ENCODE peak calls at places on chromosomes 11 and 22, in seven cellular contexts. F is astrocyte of the spinal cord, Y is testis, S is psoas muscle, V is AG10803, N is GM20000, D is MM.1S. L is an unnamed sample.

GRCh38 chr11:94665116-94665659 is 98.0 kb downstream of the PIWIL4 start:
- DNase-seq in V (no peak), S (no peak), Y (no peak), F (no peak), D (no peak), N (no peak), L (no peak)

GRCh38 chr22:47879346-47879745 is 1116.9 kb downstream of the TBC1D22A start:
- DNase-seq in N (no peak), F (no peak), V (no peak), Y (no peak), S (no peak), D (no peak), L (no peak)

GRCh38 chr11:47186076-47186936 is at the start of gene PACSIN3:
- DNase-seq in Y (no peak), S (peak; percentile 83), F (no peak), D (peak; percentile 43), V (no peak), N (peak; percentile 85), L (peak; percentile 39)

GRCh38 chr22:30609260-30610185 is 2.5 kb downstream of the TCN2 start:
- DNase-seq in Y (peak; percentile 30), F (peak; percentile 84), V (peak; percentile 77), S (peak; percentile 32), N (peak; percentile 61), D (peak; percentile 92), L (peak; percentile 24)

GRCh38 chr11:134036484-134037092 is 32.3 kb upstream of the JAM3 start:
- DNase-seq in S (no peak), N (no peak), V (no peak), F (no peak), Y (peak; percentile 45), D (no peak), L (no peak)

GRCh38 chr11:118012083-118012669 is 26.0 kb downstream of the IL10RA start:
- DNase-seq in D (peak; percentile 45), S (peak; percentile 56), Y (peak; percentile 24), V (no peak), F (no peak), N (no peak), L (no peak)

GRCh38 chr11:102139081-102139498 is 28.8 kb downstream of the YAP1 start:
- DNase-seq in N (no peak), V (peak; percentile 82), Y (no peak), D (no peak), S (no peak), F (peak; percentile 90), L (no peak)

GRCh38 chr22:20324139-20324516 is 4.3 kb upstream of the DGCR6L start:
- DNase-seq in V (no peak), F (no peak), N (no peak), D (no peak), Y (peak; percentile 7), S (no peak), L (no peak)

GRCh38 chr11:10688401-10688800 is 5.2 kb downstream of the IRAG1 start:
- DNase-seq in Y (no peak), N (no peak), D (no peak), S (no peak), V (no peak), F (peak; percentile 18), L (no peak)

GRCh38 chr11:2768471-2769408 is 68.9 kb upstream of the KCNQ1OT1 start:
- DNase-seq in Y (peak; percentile 11), S (no peak), V (peak; percentile 55), F (peak; percentile 72), D (no peak), N (no peak), L (no peak)

GRCh38 chr22:20422965-20423635 is 14.5 kb downstream of the SCARF2 start:
- DNase-seq in F (no peak), Y (no peak), S (peak; percentile 89), D (no peak), V (peak; percentile 87), N (no peak), L (no peak)

GRCh38 chr11:63445720-63446119 is 45.2 kb downstream of the PLAAT5 start:
- DNase-seq in D (no peak), S (no peak), Y (no peak), F (peak; percentile 29), N (no peak), V (peak; percentile 12), L (no peak)

GRCh38 chr22:38327805-38328204 is 10.6 kb upstream of the CSNK1E start:
- DNase-seq in Y (no peak), D (no peak), S (no peak), N (no peak), F (peak; percentile 62), V (peak; percentile 78), L (no peak)

GRCh38 chr22:31081963-31082605 is 966 bp downstream of the SMTN start:
- DNase-seq in F (no peak), N (no peak), Y (no peak), V (peak; percentile 51), S (no peak), D (no peak), L (no peak)

GRCh38 chr11:32920570-32920969 is 28.0 kb downstream of the QSER1 start:
- DNase-seq in S (no peak), D (no peak), N (no peak), Y (no peak), V (no peak), F (no peak), L (no peak)
- TF ChIP-seq CTCF in S (no peak), D (no peak), N (no peak), Y (no peak), V (no peak), F (no peak), L (no peak)

GRCh38 chr11:104997288-104997687 is 25.7 kb downstream of the CASP5 start:
- DNase-seq in F (no peak), N (no peak), S (no peak), D (no peak), V (peak; percentile 4), Y (no peak), L (no peak)
- TF ChIP-seq CTCF in F (no peak), N (no peak), S (no peak), D (no peak), V (peak; percentile 4), Y (no peak), L (no peak)

GRCh38 chr11:827146-827860 is 416 bp upstream of the CRACR2B start:
- DNase-seq in F (no peak), S (no peak), V (no peak), D (peak; percentile 60), Y (no peak), N (peak; percentile 88), L (no peak)
- TF ChIP-seq CTCF in F (no peak), S (no peak), V (no peak), D (no peak), Y (no peak), N (no peak), L (no peak)

DNA sequence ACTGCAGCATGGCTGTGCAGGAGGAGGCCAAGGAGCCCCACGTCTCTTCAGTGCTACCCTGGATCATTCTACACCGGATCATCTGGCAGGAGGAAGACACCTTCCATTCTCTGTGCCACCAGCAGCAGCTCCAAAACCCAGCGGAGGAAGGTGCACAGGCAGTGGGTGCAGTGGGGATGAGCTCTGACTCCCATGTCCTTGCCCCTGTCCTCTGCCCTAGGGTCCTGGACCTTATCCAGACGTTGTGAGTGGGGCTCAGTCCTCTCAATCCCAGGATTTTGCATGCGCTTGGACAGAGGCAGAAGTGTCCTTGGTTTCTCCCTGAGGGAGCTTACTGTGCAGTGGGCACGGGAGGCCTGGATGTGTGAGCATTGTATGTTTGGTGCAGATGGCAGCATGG is 61.3 kb downstream of the CABIN1 start:
- DNase-seq in V (no peak), D (no peak), N (no peak), S (no peak), Y (no peak), F (no peak), L (no peak)
- TF ChIP-seq CTCF in V (no peak), D (no peak), N (no peak), S (no peak), Y (no peak), F (no peak), L (no peak)